ENCODE peak calls at places on chromosomes 4 and X, in five cellular contexts. Z, E, K, U and Q are unnamed samples.

GRCh38 chrX:17038681-17039161 is 92.3 kb downstream of the REPS2 start:
- DNase-seq in E (no peak), K (peak; percentile 0), Z (no peak), U (no peak), Q (no peak)

GRCh38 chr4:99868126-99868596 is 26.1 kb downstream of the LAMTOR3 start:
- DNase-seq in E (peak; percentile 45), U (no peak), K (peak; percentile 43), Z (no peak), Q (no peak)

GRCh38 chr4:172142331-172142738 is 329.1 kb downstream of the GALNTL6 start:
- DNase-seq in K (peak; percentile 76), E (no peak), Z (no peak), U (no peak), Q (no peak)

GRCh38 chr4:108107729-108108382 is 60.9 kb downstream of the LEF1 start:
- DNase-seq in U (no peak), Z (no peak), E (peak; percentile 59), K (no peak), Q (no peak)

GRCh38 chr4:167219090-167219489 is 15.2 kb downstream of the SPOCK3 start:
- DNase-seq in Z (no peak), K (no peak), U (no peak), E (no peak), Q (no peak)

GRCh38 chrX:108162265-108162664 is 70.7 kb downstream of the ATG4A start:
- DNase-seq in U (no peak), Z (no peak), E (no peak), K (no peak), Q (no peak)

GRCh38 chrX:153494061-153494460 is 719 bp upstream of the BGN start:
- DNase-seq in U (no peak), Z (no peak), E (no peak), K (peak; percentile 34), Q (no peak)

GRCh38 chr4:170057851-170058250 is 31.7 kb upstream of the MFAP3L start:
- DNase-seq in U (no peak), E (no peak), K (no peak), Z (no peak), Q (no peak)